ENCODE peak calls at places on chromosome 13, in seven cellular contexts. Z is H1, G is mammary epithelial cell, N is neural progenitor cell, H is K562, Y is PC-3, L is keratinocyte. P is an unnamed sample.
A peak's percentile ranks its signal among the peaks of the same experiment; 100 is the strongest.

GRCh38 chr13:34678154-34678553 is 263.9 kb upstream of the NBEA start:
- DNase-seq in H (no peak), Y (peak; percentile 77), L (no peak), N (no peak), G (peak; percentile 62), Z (no peak), P (peak; percentile 60)

GRCh38 chr13:106534844-106535551 is 464 bp downstream of the EFNB2 start:
- DNase-seq in N (no peak), Z (no peak), G (peak; percentile 26), L (no peak), Y (peak; percentile 13), H (no peak), P (peak; percentile 50)

GRCh38 chr13:23069571-23069970 is 111.2 kb upstream of the SGCG start:
- DNase-seq in G (no peak), H (no peak), N (no peak), L (no peak), Z (no peak), Y (peak; percentile 36), P (peak; percentile 71)

GRCh38 chr13:46580362-46580839 is 27.4 kb downstream of the LRCH1 start:
- DNase-seq in Y (no peak), H (no peak), G (no peak), Z (no peak), L (no peak), N (peak; percentile 13), P (no peak)

GRCh38 chr13:22939157-22939556 is 241.6 kb upstream of the SGCG start:
- DNase-seq in Y (no peak), N (no peak), Z (no peak), H (no peak), G (no peak), L (no peak), P (no peak)

GRCh38 chr13:106499905-106500304 is 35.6 kb downstream of the EFNB2 start:
- DNase-seq in Z (no peak), G (no peak), L (no peak), Y (no peak), N (no peak), H (no peak), P (peak; percentile 80)

GRCh38 chr13:113651511-113652403 is 6.2 kb downstream of the ATP4B start:
- DNase-seq in Y (no peak), Z (no peak), H (no peak), N (no peak), L (no peak), G (no peak), P (no peak)

GRCh38 chr13:49936943-49937273 is 768 bp upstream of the SPRYD7 start:
- DNase-seq in H (peak; percentile 21), G (no peak), N (peak; percentile 54), L (no peak), Z (no peak), Y (no peak), P (no peak)

GRCh38 chr13:44768233-44768632 is 192.1 kb upstream of the TSC22D1 start:
- DNase-seq in L (no peak), Y (no peak), N (no peak), G (no peak), H (no peak), Z (no peak), P (no peak)

GRCh38 chr13:101876951-101877350 is 424.5 kb downstream of the ITGBL1 start:
- DNase-seq in Y (no peak), H (no peak), G (no peak), Z (no peak), L (no peak), N (no peak), P (no peak)

GRCh38 chr13:113061796-113062425 is 43.7 kb upstream of the F7 start:
- DNase-seq in H (no peak), L (no peak), G (no peak), Y (no peak), Z (no peak), N (no peak), P (no peak)

GRCh38 chr13:113555141-113555540 is 29.4 kb upstream of the TFDP1 start:
- DNase-seq in H (no peak), Y (no peak), Z (no peak), N (no peak), L (no peak), G (no peak), P (no peak)

GRCh38 chr13:30827578-30827925 is 78.5 kb upstream of the MEDAG start:
- DNase-seq in N (no peak), Z (no peak), Y (no peak), H (no peak), G (no peak), L (no peak), P (no peak)

GRCh38 chr13:92677571-92677970 is 549.0 kb upstream of the GPC6 start:
- DNase-seq in H (no peak), Y (no peak), L (no peak), N (peak; percentile 33), G (no peak), Z (no peak), P (no peak)

GRCh38 chr13:41520699-41521630 is 63.6 kb downstream of the RGCC start:
- DNase-seq in N (no peak), Y (no peak), L (no peak), Z (no peak), G (no peak), H (no peak), P (peak; percentile 23)

GRCh38 chr13:63449549-63449948 is 2033.9 kb upstream of the PCDH20 start:
- DNase-seq in Z (no peak), N (no peak), H (no peak), L (no peak), Y (no peak), G (no peak), P (no peak)

GRCh38 chr13:110005563-110005962 is 219.2 kb upstream of the IRS2 start:
- DNase-seq in Z (no peak), H (no peak), L (no peak), G (peak; percentile 21), Y (no peak), N (no peak), P (no peak)

GRCh38 chr13:106143930-106144709 is 391.3 kb downstream of the EFNB2 start:
- DNase-seq in G (peak; percentile 87), N (no peak), L (peak; percentile 53), Z (no peak), Y (peak; percentile 88), H (no peak), P (no peak)

GRCh38 chr13:101489635-101490034 is 37.2 kb downstream of the ITGBL1 start:
- DNase-seq in Y (peak; percentile 76), H (no peak), N (no peak), Z (no peak), G (peak; percentile 73), L (no peak), P (no peak)

GRCh38 chr13:90455861-90456260 is 891.6 kb upstream of the MIR17HG start:
- DNase-seq in N (no peak), H (no peak), Y (peak; percentile 25), L (no peak), G (no peak), Z (no peak), P (peak; percentile 3)

GRCh38 chr13:90461398-90461797 is 886.1 kb upstream of the MIR17HG start:
- DNase-seq in N (no peak), H (no peak), L (no peak), Z (no peak), Y (no peak), G (no peak), P (no peak)
- H3K79me2 ChIP-seq in N (no peaks in the 10 kb centered on the region), H (no peaks in the 10 kb centered on the region), L (no peaks in the 10 kb centered on the region), Z (no peaks in the 10 kb centered on the region), Y (no peaks in the 10 kb centered on the region), G (no peaks in the 10 kb centered on the region), P (no peaks in the 10 kb centered on the region)

GRCh38 chr13:112055032-112055416 is 11.9 kb upstream of the SOX1 start:
- DNase-seq in N (no peak), H (no peak), L (no peak), G (no peak), Y (no peak), Z (no peak), P (no peak)
- TF ChIP-seq EZH2 in N (peak; percentile 71), H (no peak), L (peak; percentile 12), G (peak; percentile 24), Y (no peak), Z (no peak), P (no peak)

GRCh38 chr13:85313761-85314503 is 485.3 kb downstream of the SLITRK6 start:
- DNase-seq in L (peak; percentile 9), Y (peak; percentile 78), Z (no peak), G (peak; percentile 64), H (no peak), N (no peak), P (peak; percentile 7)

GRCh38 chr13:85314686-85315085 is 484.5 kb downstream of the SLITRK6 start:
- DNase-seq in N (peak; percentile 48), Z (no peak), L (no peak), G (no peak), H (no peak), Y (no peak), P (no peak)

GRCh38 chr13:85317781-85318180 is 481.4 kb downstream of the SLITRK6 start:
- DNase-seq in Z (no peak), G (no peak), H (no peak), L (no peak), Y (no peak), N (no peak), P (no peak)

GRCh38 chr13:85316501-85316900 is 482.7 kb downstream of the SLITRK6 start:
- DNase-seq in H (no peak), G (no peak), N (no peak), L (no peak), Z (no peak), Y (no peak), P (peak; percentile 4)

GRCh38 chr13:85312071-85312470 is 487.1 kb downstream of the SLITRK6 start:
- DNase-seq in N (no peak), Y (no peak), H (no peak), Z (no peak), L (no peak), G (no peak), P (no peak)
- H3K9me3 ChIP-seq in N (no peaks in the 10 kb centered on the region), Y (no peaks in the 10 kb centered on the region), H (no peaks in the 10 kb centered on the region), Z (no peaks in the 10 kb centered on the region), L (no peaks in the 10 kb centered on the region), G (no peaks in the 10 kb centered on the region), P (no peaks in the 10 kb centered on the region)

GRCh38 chr13:48533986-48534600 is 1.2 kb upstream of the RCBTB2 start:
- DNase-seq in L (no peak), Y (no peak), G (no peak), Z (no peak), N (peak; percentile 27), H (no peak), P (no peak)
- H3K79me2 ChIP-seq in L (no peaks in the 10 kb centered on the region), Y (no peaks in the 10 kb centered on the region), G (peaks cover 15% of the 10 kb centered on the region), Z (no peaks in the 10 kb centered on the region), N (peaks cover 32% of the 10 kb centered on the region), H (no peaks in the 10 kb centered on the region), P (no peaks in the 10 kb centered on the region)

GRCh38 chr13:78599911-78600310 is 3.4 kb downstream of the POU4F1 start:
- DNase-seq in H (no peak), N (no peak), Z (no peak), L (no peak), Y (no peak), G (no peak), P (no peak)
- TF ChIP-seq EZH2 in H (no peak), N (peak; percentile 80), Z (peak; percentile 55), L (no peak), Y (no peak), G (no peak), P (peak; percentile 1)

DNA sequence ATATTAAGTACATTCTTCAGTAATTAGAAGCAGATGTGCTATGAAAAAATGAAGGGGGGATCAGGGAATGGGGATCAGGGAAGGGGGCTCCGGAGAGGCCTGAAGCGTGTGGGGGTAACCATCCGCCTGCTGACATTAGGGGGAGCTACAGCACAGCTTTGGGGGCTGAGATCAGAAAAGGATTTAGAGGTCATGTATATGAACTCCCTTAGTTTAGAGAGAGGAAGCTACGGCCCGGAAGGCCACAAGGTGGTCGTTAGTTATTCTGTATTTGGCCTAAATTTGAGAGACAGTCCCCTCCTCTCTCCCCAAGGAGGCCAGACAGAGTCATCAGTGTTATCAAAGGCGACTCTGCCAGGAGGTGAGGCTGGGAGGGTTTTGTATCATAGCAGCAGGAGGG is 99.0 kb downstream of the TM9SF2 start:
- DNase-seq in H (no peak), Z (no peak), N (peak; percentile 66), G (no peak), L (no peak), Y (no peak), P (no peak)
- H3K9me3 ChIP-seq in H (no peaks in the 10 kb centered on the region), Z (no peaks in the 10 kb centered on the region), N (no peaks in the 10 kb centered on the region), G (no peaks in the 10 kb centered on the region), L (no peaks in the 10 kb centered on the region), Y (no peaks in the 10 kb centered on the region), P (no peaks in the 10 kb centered on the region)

P was measured in fibroblast of lung.